ENCODE peak calls at places on chromosomes 2 and 18, in nine cellular contexts. Z is BE2C, I is neuronal stem cell, P is aorta, L is NCI-H748 treated with DMSO at 0.1 percent for 48 hours, A is NCI-H2081, W is nucleus accumbens, D is fibroblast of villous mesenchyme, C is tibial artery. S is an unnamed sample.

GRCh38 chr2:3476386-3477033 is 42.8 kb downstream of the ADI1 start:
- DNase-seq in Z (no peak), I (no peak), P (no peak), L (no peak), A (no peak), W (peak), D (peak), C (no peak), S (peak)

GRCh38 chr2:175396696-175397095 is 215.2 kb upstream of the ATP5MC3 start:
- DNase-seq in Z (peak), I (no peak), P (no peak), L (no peak), A (peak), W (no peak), D (no peak), C (no peak), S (no peak)

GRCh38 chr2:222297600-222297935 is 1.2 kb downstream of the PAX3 start:
- DNase-seq in Z (no peak), I (no peak), P (no peak), L (no peak), A (no peak), W (no peak), D (no peak), C (no peak), S (no peak)

GRCh38 chr2:173184031-173185004 is 108.7 kb downstream of the MAP3K20 start:
- DNase-seq in Z (no peak), I (no peak), P (peak), L (no peak), A (no peak), W (no peak), D (peak), C (peak), S (no peak)

GRCh38 chr2:20940481-20940795 is 103.4 kb downstream of the APOB start:
- DNase-seq in Z (no peak), I (no peak), P (no peak), L (no peak), A (no peak), W (no peak), D (no peak), C (no peak), S (no peak)

GRCh38 chr2:19369341-19369955 is 11.0 kb upstream of the OSR1 start:
- DNase-seq in Z (no peak), I (no peak), P (no peak), L (peak), A (peak), W (no peak), D (peak), C (no peak), S (no peak)

GRCh38 chr18:49055787-49056186 is 105.0 kb upstream of the SMAD7 start:
- DNase-seq in Z (no peak), I (no peak), P (peak), L (no peak), A (no peak), W (no peak), D (peak), C (peak), S (no peak)

GRCh38 chr2:112048887-112049286 is 6.2 kb upstream of the TMEM87B start:
- DNase-seq in Z (no peak), I (peak), P (no peak), L (peak), A (peak), W (no peak), D (peak), C (no peak), S (peak)

S was measured in hippocampal formation.